ENCODE peak calls at places on chromosomes 12 and 14, in four cellular contexts. One of them, this sample, is unnamed.

GRCh38 chr12:46103691-46104090 is 113.3 kb upstream of the SCAF11 start:
- DNase-seq in GM12891: no peak
- DNase-seq in HepG2: no peak
- DNase-seq in SK-N-SH: no peak
- DNase-seq in this sample: no peak

GRCh38 chr12:124194521-124195225 is 100.2 kb upstream of the RFLNA start:
- DNase-seq in HepG2: no peak
- DNase-seq in SK-N-SH: peak
- DNase-seq in GM12891: no peak
- DNase-seq in this sample: no peak

GRCh38 chr12:105935981-105936380 is 202.8 kb downstream of the NUAK1 start:
- DNase-seq in GM12891: no peak
- DNase-seq in HepG2: no peak
- DNase-seq in SK-N-SH: no peak
- DNase-seq in this sample: no peak

GRCh38 chr14:90551070-90551704 is 154.4 kb downstream of the CALM1 start:
- DNase-seq in SK-N-SH: no peak
- DNase-seq in GM12891: no peak
- DNase-seq in HepG2: no peak
- DNase-seq in this sample: no peak

GRCh38 chr14:99626041-99626648 is 18.8 kb upstream of the HHIPL1 start:
- DNase-seq in GM12891: no peak
- DNase-seq in SK-N-SH: no peak
- DNase-seq in HepG2: no peak
- DNase-seq in this sample: no peak

GRCh38 chr12:132427177-132427725 is 62.7 kb upstream of the FBRSL1 start:
- DNase-seq in SK-N-SH: no peak
- DNase-seq in GM12891: no peak
- DNase-seq in HepG2: no peak
- DNase-seq in this sample: no peak

GRCh38 chr14:95113476-95113875 is 43.9 kb downstream of the DICER1 start:
- DNase-seq in SK-N-SH: no peak
- DNase-seq in GM12891: no peak
- DNase-seq in HepG2: no peak
- DNase-seq in this sample: no peak

GRCh38 chr12:115756271-115756670 is 521.2 kb downstream of the MED13L start:
- DNase-seq in HepG2: no peak
- DNase-seq in SK-N-SH: no peak
- DNase-seq in GM12891: no peak
- DNase-seq in this sample: no peak

GRCh38 chr14:61894452-61895077 is 132.3 kb downstream of the SNAPC1 start:
- DNase-seq in SK-N-SH: peak
- DNase-seq in GM12891: no peak
- DNase-seq in HepG2: peak
- DNase-seq in this sample: peak

GRCh38 chr12:68530965-68531364 is 79.7 kb upstream of the RAP1B start:
- DNase-seq in GM12891: no peak
- DNase-seq in HepG2: no peak
- DNase-seq in SK-N-SH: no peak
- DNase-seq in this sample: no peak

GRCh38 chr14:63875311-63875710 is 22.5 kb downstream of the SYNE2 start:
- DNase-seq in SK-N-SH: no peak
- DNase-seq in HepG2: no peak
- DNase-seq in GM12891: no peak
- DNase-seq in this sample: no peak

GRCh38 chr12:79420146-79420618 is 270.6 kb downstream of the PAWR start:
- DNase-seq in GM12891: no peak
- DNase-seq in SK-N-SH: no peak
- DNase-seq in HepG2: peak
- DNase-seq in this sample: no peak

GRCh38 chr12:106090586-106091411 is 48.0 kb downstream of the NUAK1 start:
- DNase-seq in HepG2: no peak
- DNase-seq in SK-N-SH: no peak
- DNase-seq in GM12891: no peak
- DNase-seq in this sample: no peak

GRCh38 chr12:115203661-115204060 is 519.7 kb upstream of the TBX3 start:
- DNase-seq in SK-N-SH: no peak
- DNase-seq in GM12891: no peak
- DNase-seq in HepG2: no peak
- DNase-seq in this sample: no peak

GRCh38 chr12:126487581-126487980 is 1422.3 kb downstream of the AACS start:
- DNase-seq in GM12891: no peak
- DNase-seq in SK-N-SH: no peak
- DNase-seq in HepG2: no peak
- DNase-seq in this sample: no peak

GRCh38 chr12:62834971-62835547 is 99.9 kb downstream of the PPM1H start:
- DNase-seq in GM12891: no peak
- DNase-seq in SK-N-SH: no peak
- DNase-seq in HepG2: no peak
- DNase-seq in this sample: no peak

GRCh38 chr12:49331360-49332222 is 5.4 kb downstream of the C1QL4 start:
- DNase-seq in HepG2: peak
- DNase-seq in SK-N-SH: peak
- DNase-seq in GM12891: no peak
- DNase-seq in this sample: no peak

GRCh38 chr12:38588618-38589309 is 272.2 kb downstream of the ALG10B start:
- DNase-seq in GM12891: no peak
- DNase-seq in SK-N-SH: no peak
- DNase-seq in HepG2: no peak
- DNase-seq in this sample: no peak

GRCh38 chr12:26488339-26488738 is 293.0 kb downstream of the SSPN start:
- DNase-seq in SK-N-SH: no peak
- DNase-seq in HepG2: no peak
- DNase-seq in GM12891: no peak
- DNase-seq in this sample: no peak

GRCh38 chr12:126681676-126682075 is 1585.3 kb upstream of the TMEM132C start:
- DNase-seq in GM12891: no peak
- DNase-seq in SK-N-SH: no peak
- DNase-seq in HepG2: no peak
- DNase-seq in this sample: no peak

GRCh38 chr12:92000587-92000986 is 145.1 kb downstream of the BTG1 start:
- DNase-seq in HepG2: no peak
- DNase-seq in GM12891: no peak
- DNase-seq in SK-N-SH: no peak
- DNase-seq in this sample: no peak

GRCh38 chr14:101328412-101329149 is 232.7 kb upstream of the DIO3 start:
- DNase-seq in GM12891: no peak
- DNase-seq in HepG2: peak
- DNase-seq in SK-N-SH: no peak
- DNase-seq in this sample: no peak

GRCh38 chr12:62799126-62799736 is 135.7 kb downstream of the PPM1H start:
- DNase-seq in GM12891: peak
- DNase-seq in HepG2: peak
- DNase-seq in SK-N-SH: peak
- DNase-seq in this sample: no peak

GRCh38 chr12:68336754-68337343 is 4.7 kb upstream of the MDM1 start:
- DNase-seq in HepG2: no peak
- DNase-seq in SK-N-SH: peak
- DNase-seq in GM12891: no peak
- DNase-seq in this sample: no peak

GRCh38 chr14:49036991-49037390 is 549.2 kb downstream of the RPS29 start:
- DNase-seq in HepG2: no peak
- DNase-seq in SK-N-SH: no peak
- DNase-seq in GM12891: no peak
- DNase-seq in this sample: no peak

GRCh38 chr14:58356268-58356667 is 39.5 kb upstream of the TOMM20L start:
- DNase-seq in HepG2: no peak
- DNase-seq in GM12891: no peak
- DNase-seq in SK-N-SH: no peak
- DNase-seq in this sample: no peak

GRCh38 chr12:37546901-37547475 is 769.6 kb upstream of the ALG10B start:
- DNase-seq in HepG2: no peak
- DNase-seq in SK-N-SH: peak
- DNase-seq in GM12891: no peak
- DNase-seq in this sample: no peak

GRCh38 chr12:129903092-129903945 is 506 bp downstream of the TMEM132D start:
- DNase-seq in SK-N-SH: peak
- DNase-seq in GM12891: no peak
- DNase-seq in HepG2: no peak
- DNase-seq in this sample: no peak

GRCh38 chr12:114747156-114747555 is 63.2 kb upstream of the TBX3 start:
- DNase-seq in SK-N-SH: no peak
- DNase-seq in HepG2: no peak
- DNase-seq in GM12891: no peak
- DNase-seq in this sample: no peak

GRCh38 chr12:12806784-12807516 is 6.2 kb upstream of the DDX47 start:
- DNase-seq in GM12891: no peak
- DNase-seq in SK-N-SH: no peak
- DNase-seq in HepG2: no peak
- DNase-seq in this sample: no peak

GRCh38 chr14:40850191-40850590 is 756.5 kb upstream of the LRFN5 start:
- DNase-seq in GM12891: no peak
- DNase-seq in SK-N-SH: no peak
- DNase-seq in HepG2: no peak
- DNase-seq in this sample: no peak

GRCh38 chr12:124876171-124876570 is 12.5 kb upstream of the SCARB1 start:
- DNase-seq in HepG2: no peak
- DNase-seq in SK-N-SH: no peak
- DNase-seq in GM12891: no peak
- DNase-seq in this sample: no peak

GRCh38 chr12:76679778-76680177 is 84.1 kb upstream of the ZDHHC17 start:
- DNase-seq in SK-N-SH: no peak
- DNase-seq in HepG2: no peak
- DNase-seq in GM12891: no peak
- DNase-seq in this sample: no peak
- TF ChIP-seq TAF1 in SK-N-SH: no peak
- TF ChIP-seq TAF1 in HepG2: no peak
- TF ChIP-seq TAF1 in GM12891: no peak
- TF ChIP-seq TAF1 in this sample: no peak

GRCh38 chr12:20264608-20265114 is 103.7 kb upstream of the PDE3A start:
- DNase-seq in HepG2: no peak
- DNase-seq in SK-N-SH: no peak
- DNase-seq in GM12891: no peak
- DNase-seq in this sample: no peak
- TF ChIP-seq POLR2AphosphoS5 in HepG2: no peak
- TF ChIP-seq POLR2AphosphoS5 in SK-N-SH: no peak
- TF ChIP-seq POLR2AphosphoS5 in GM12891: no peak
- TF ChIP-seq POLR2AphosphoS5 in this sample: no peak

GRCh38 chr12:4116251-4117111 is 157.1 kb upstream of the CCND2 start:
- DNase-seq in GM12891: no peak
- DNase-seq in HepG2: peak
- DNase-seq in SK-N-SH: no peak
- DNase-seq in this sample: no peak
- TF ChIP-seq TAF1 in GM12891: no peak
- TF ChIP-seq TAF1 in HepG2: no peak
- TF ChIP-seq TAF1 in SK-N-SH: no peak
- TF ChIP-seq TAF1 in this sample: no peak

GRCh38 chr14:81449114-81449513 is 49.0 kb upstream of the STON2 start:
- DNase-seq in HepG2: peak
- DNase-seq in GM12891: no peak
- DNase-seq in SK-N-SH: no peak
- DNase-seq in this sample: no peak
- TF ChIP-seq POLR2AphosphoS5 in HepG2: no peak
- TF ChIP-seq POLR2AphosphoS5 in GM12891: no peak
- TF ChIP-seq POLR2AphosphoS5 in SK-N-SH: no peak
- TF ChIP-seq POLR2AphosphoS5 in this sample: no peak

DNA sequence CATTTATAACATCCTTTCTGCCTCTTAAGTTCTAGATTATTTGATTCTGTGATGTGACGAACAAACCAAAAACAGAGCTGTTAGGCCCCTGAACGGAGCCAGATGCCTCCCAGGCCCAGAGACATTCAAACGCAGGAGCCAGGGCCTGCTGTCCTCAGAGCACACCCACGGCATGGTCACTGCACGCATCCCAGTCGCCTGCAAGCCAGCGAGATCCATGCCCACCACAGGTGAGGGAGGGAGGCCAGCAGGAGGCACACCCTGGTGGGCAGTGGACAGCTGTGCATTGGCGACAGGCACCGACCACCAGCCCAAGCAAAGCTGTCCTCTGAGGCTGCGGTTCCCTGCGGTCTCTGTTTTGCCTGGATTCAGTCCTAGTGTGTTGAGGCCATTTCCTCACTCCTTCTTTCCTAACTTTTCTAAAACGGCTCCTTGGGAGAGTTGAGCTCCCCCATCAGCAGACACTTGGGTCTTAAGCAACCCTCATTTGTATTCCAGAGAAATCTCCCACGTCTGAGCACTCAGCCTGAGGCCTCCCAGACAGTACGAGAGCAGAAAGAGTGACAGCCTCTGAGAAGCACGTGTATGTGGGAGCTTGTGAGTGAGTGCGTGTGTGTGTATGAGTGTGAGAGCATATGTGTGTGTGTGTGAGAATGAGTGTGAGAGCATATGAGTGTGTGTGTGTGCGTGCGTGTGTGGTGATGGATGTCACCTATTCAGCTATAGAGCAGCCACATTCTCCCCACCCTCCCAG is 81.2 kb downstream of the CHGA start:
- DNase-seq in SK-N-SH: peak
- DNase-seq in HepG2: no peak
- DNase-seq in GM12891: no peak
- DNase-seq in this sample: no peak
- TF ChIP-seq TAF1 in SK-N-SH: no peak
- TF ChIP-seq TAF1 in HepG2: no peak
- TF ChIP-seq TAF1 in GM12891: no peak
- TF ChIP-seq TAF1 in this sample: no peak

DNA sequence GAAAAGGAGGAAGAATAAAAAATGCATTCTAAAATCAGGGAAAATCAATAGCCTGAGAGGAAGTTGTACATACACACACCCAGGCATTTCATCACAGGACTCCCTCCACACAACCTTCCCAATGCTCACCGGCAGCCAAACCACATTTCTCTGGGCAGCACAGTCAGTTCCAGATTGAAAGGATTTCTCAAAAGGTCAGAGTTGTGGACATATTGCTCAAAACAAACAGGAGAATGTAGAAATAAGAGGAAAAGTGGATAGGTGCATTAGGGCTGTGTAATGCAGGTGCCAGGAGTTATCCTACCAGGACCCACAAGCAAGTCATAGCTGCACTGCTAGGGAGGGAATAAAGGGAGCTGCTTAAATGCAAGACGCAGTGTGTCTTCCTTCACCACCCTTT is 62.9 kb downstream of the GCH1 start:
- DNase-seq in GM12891: no peak
- DNase-seq in HepG2: peak
- DNase-seq in SK-N-SH: no peak
- DNase-seq in this sample: no peak
- TF ChIP-seq POLR2AphosphoS5 in GM12891: no peak
- TF ChIP-seq POLR2AphosphoS5 in HepG2: no peak
- TF ChIP-seq POLR2AphosphoS5 in SK-N-SH: no peak
- TF ChIP-seq POLR2AphosphoS5 in this sample: no peak

GRCh38 chr14:57189070-57189469 is 79.6 kb downstream of the EXOC5 start:
- DNase-seq in GM12891: no peak
- DNase-seq in SK-N-SH: peak
- DNase-seq in HepG2: peak
- DNase-seq in this sample: no peak
- TF ChIP-seq TAF1 in GM12891: no peak
- TF ChIP-seq TAF1 in SK-N-SH: no peak
- TF ChIP-seq TAF1 in HepG2: no peak
- TF ChIP-seq TAF1 in this sample: no peak